ENCODE peak calls at places on chromosomes 12 and 14, in eight cellular contexts. V is endothelial cell of umbilical vein, T is neural progenitor cell, B is colonic mucosa, O is cardiac muscle cell, M is GM06990, L is BE2C, U is astrocyte. I is an unnamed sample. For H3K36me3, the result is how much of the 10 kb centered on the place peaks cover.

GRCh38 chr12:1318327-1319031 is 275.9 kb downstream of the FBXL14 start:
- DNase-seq in V (no peak), O (peak), B (peak), U (peak), T (peak), M (no peak), L (no peak), I (peak)

GRCh38 chr14:95156153-95156764 is 1.1 kb downstream of the DICER1 start:
- DNase-seq in T (peak), O (peak), V (peak), B (peak), U (peak), M (no peak), L (no peak), I (peak)

GRCh38 chr14:21521526-21521925 is 4.6 kb downstream of the SALL2 start:
- DNase-seq in V (no peak), O (peak), B (no peak), U (peak), L (no peak), T (no peak), M (no peak), I (no peak)

GRCh38 chr12:15477761-15478160 is 155.5 kb downstream of the PTPRO start:
- DNase-seq in M (no peak), O (no peak), L (peak), T (no peak), V (no peak), B (no peak), U (no peak), I (no peak)

GRCh38 chr14:91755560-91755959 is 23.7 kb upstream of the CATSPERB start:
- DNase-seq in V (no peak), B (peak), T (no peak), M (no peak), O (peak), L (no peak), U (peak), I (peak)

GRCh38 chr12:7100239-7100638 is 8.0 kb upstream of the C1R start:
- DNase-seq in L (no peak), B (no peak), U (no peak), T (no peak), M (no peak), V (no peak), O (no peak), I (no peak)

GRCh38 chr14:52086755-52087154 is 17.9 kb upstream of the NID2 start:
- DNase-seq in U (peak), V (no peak), L (no peak), B (no peak), O (peak), T (no peak), M (no peak), I (no peak)

GRCh38 chr14:101073598-101073965 is 170.1 kb upstream of the RTL1 start:
- DNase-seq in O (no peak), V (no peak), U (no peak), M (no peak), B (no peak), T (no peak), L (no peak), I (no peak)

GRCh38 chr14:84493779-84494178 is 1036.2 kb upstream of the FLRT2 start:
- DNase-seq in O (peak), V (no peak), M (no peak), U (peak), T (no peak), B (no peak), L (no peak), I (no peak)

GRCh38 chr14:64387232-64387737 is 868 bp upstream of the MTHFD1 start:
- DNase-seq in L (no peak), M (no peak), B (peak), T (peak), V (peak), U (peak), O (peak), I (peak)

GRCh38 chr14:99905121-99905520 is 111.9 kb downstream of the EML1 start:
- DNase-seq in O (no peak), V (no peak), B (no peak), U (no peak), L (no peak), T (no peak), M (no peak), I (no peak)

GRCh38 chr12:83573676-83574075 is 887.0 kb downstream of the TMTC2 start:
- DNase-seq in M (no peak), L (no peak), U (peak), O (peak), B (no peak), V (no peak), T (no peak), I (peak)

GRCh38 chr12:125650587-125650986 is 585.4 kb downstream of the AACS start:
- DNase-seq in O (no peak), L (no peak), U (no peak), T (no peak), V (no peak), B (no peak), M (no peak), I (no peak)

GRCh38 chr12:124233041-124233836 is 61.7 kb upstream of the RFLNA start:
- DNase-seq in U (peak), L (no peak), T (no peak), M (no peak), V (peak), O (peak), B (no peak), I (peak)

GRCh38 chr14:65255583-65256443 is 153.5 kb upstream of the MAX start:
- DNase-seq in B (peak), V (no peak), T (peak), U (no peak), O (no peak), M (no peak), L (peak), I (peak)

GRCh38 chr12:40622246-40622838 is 69.9 kb upstream of the CNTN1 start:
- DNase-seq in U (peak), V (peak), T (peak), L (peak), B (peak), O (peak), M (peak), I (peak)

GRCh38 chr12:9052610-9053009 is 63.1 kb downstream of the A2M start:
- DNase-seq in L (no peak), O (no peak), T (no peak), V (no peak), B (no peak), M (no peak), U (no peak), I (no peak)

GRCh38 chr14:61475316-61475715 is 153.9 kb downstream of the PRKCH start:
- DNase-seq in U (peak), T (peak), V (peak), L (no peak), O (peak), M (no peak), B (no peak), I (peak)

GRCh38 chr12:92912052-92912451 is 17.0 kb downstream of the EEA1 start:
- DNase-seq in M (peak), O (no peak), V (no peak), B (no peak), T (no peak), U (peak), L (no peak), I (peak)

GRCh38 chr12:16619537-16619936 is 13.6 kb upstream of the LMO3 start:
- DNase-seq in L (no peak), V (no peak), B (no peak), M (no peak), T (no peak), U (no peak), O (no peak), I (no peak)

GRCh38 chr12:62684586-62685295 is 218.1 kb downstream of the MON2 start:
- DNase-seq in T (no peak), U (no peak), M (no peak), B (peak), L (no peak), O (peak), V (no peak), I (no peak)

GRCh38 chr12:106445981-106446380 is 88.4 kb downstream of the POLR3B start:
- DNase-seq in V (no peak), M (no peak), O (no peak), B (no peak), L (no peak), U (no peak), T (peak), I (no peak)

GRCh38 chr12:114408881-114409795 is 3.2 kb upstream of the TBX5 start:
- DNase-seq in M (no peak), B (no peak), V (no peak), O (peak), T (peak), U (no peak), L (no peak), I (no peak)

GRCh38 chr14:61145258-61145902 is 135.8 kb downstream of the TMEM30B start:
- DNase-seq in V (no peak), U (peak), O (peak), T (no peak), L (peak), B (no peak), M (no peak), I (peak)

GRCh38 chr12:44876554-44877275 is 600 bp upstream of the NELL2 start:
- DNase-seq in T (peak), B (peak), L (peak), V (no peak), U (peak), M (peak), O (peak), I (no peak)

GRCh38 chr14:31410048-31410654 is 10.2 kb downstream of the HEATR5A start:
- DNase-seq in O (no peak), M (no peak), T (peak), U (no peak), B (no peak), V (no peak), L (no peak), I (no peak)

GRCh38 chr12:68089101-68089500 is 70.4 kb downstream of the IFNG start:
- DNase-seq in M (no peak), O (no peak), V (no peak), B (no peak), T (no peak), L (no peak), U (no peak), I (no peak)

GRCh38 chr12:89349814-89350213 is 2.5 kb downstream of the DUSP6 start:
- DNase-seq in M (no peak), V (peak), L (peak), O (peak), B (peak), T (peak), U (peak), I (peak)

GRCh38 chr12:95492462-95492861 is 18.5 kb downstream of the METAP2 start:
- DNase-seq in U (no peak), B (no peak), O (no peak), M (no peak), L (no peak), V (no peak), T (no peak), I (no peak)

GRCh38 chr12:25373396-25373795 is 122.7 kb upstream of the KRAS start:
- DNase-seq in T (no peak), M (no peak), B (no peak), O (no peak), U (no peak), V (no peak), L (no peak), I (no peak)

GRCh38 chr12:22855456-22855855 is 230.5 kb downstream of the ETNK1 start:
- DNase-seq in O (no peak), V (no peak), U (no peak), B (no peak), M (no peak), L (no peak), T (no peak), I (no peak)

GRCh38 chr14:68952544-68953535 is 26.3 kb downstream of the ACTN1 start:
- DNase-seq in L (peak), B (no peak), O (peak), M (no peak), V (no peak), U (peak), T (no peak), I (no peak)

GRCh38 chr14:47454025-47454424 is 221.4 kb downstream of the MDGA2 start:
- DNase-seq in T (no peak), L (no peak), M (no peak), B (no peak), V (no peak), U (no peak), O (no peak), I (no peak)

GRCh38 chr14:22084393-22085281 is 411.0 kb upstream of the OR4E1 start:
- DNase-seq in L (no peak), V (peak), O (peak), M (peak), B (peak), U (peak), T (peak), I (peak)

DNA sequence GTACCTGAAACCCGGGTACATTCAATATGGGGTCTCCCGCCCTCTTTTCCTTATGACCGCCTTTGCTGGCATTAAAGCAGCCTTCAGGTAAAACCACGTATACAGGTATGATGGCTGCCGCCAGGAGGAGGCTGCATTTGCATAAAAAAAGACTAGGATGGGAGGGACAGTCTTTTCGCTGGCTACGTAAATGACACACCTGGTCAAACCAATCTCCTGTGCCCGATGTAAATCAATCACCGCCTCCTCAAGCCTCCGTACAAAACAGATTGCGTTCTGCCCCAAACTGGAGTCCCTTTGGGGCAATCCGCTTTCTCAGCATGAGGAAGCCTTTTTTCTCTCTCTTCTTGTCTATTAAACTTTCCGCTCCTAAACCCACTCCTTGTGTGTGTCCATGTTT is 8.1 kb upstream of the ALDH1L2 start:
- DNase-seq in L (no peak), B (peak), T (peak), V (no peak), M (no peak), U (no peak), O (no peak), I (peak)
- H3K4me3 ChIP-seq in L (no peak), B (no peak), T (peak), V (no peak), M (no peak), U (no peak), O (no peak), I (peak)

GRCh38 chr14:55245657-55246268 is 25.5 kb upstream of the FBXO34 start:
- DNase-seq in B (peak), O (peak), T (peak), V (peak), U (no peak), M (no peak), L (peak), I (peak)
- TF ChIP-seq CTCF in B (peak), O (peak), T (peak), V (peak), U (peak), M (peak), L (peak), I (peak)

DNA sequence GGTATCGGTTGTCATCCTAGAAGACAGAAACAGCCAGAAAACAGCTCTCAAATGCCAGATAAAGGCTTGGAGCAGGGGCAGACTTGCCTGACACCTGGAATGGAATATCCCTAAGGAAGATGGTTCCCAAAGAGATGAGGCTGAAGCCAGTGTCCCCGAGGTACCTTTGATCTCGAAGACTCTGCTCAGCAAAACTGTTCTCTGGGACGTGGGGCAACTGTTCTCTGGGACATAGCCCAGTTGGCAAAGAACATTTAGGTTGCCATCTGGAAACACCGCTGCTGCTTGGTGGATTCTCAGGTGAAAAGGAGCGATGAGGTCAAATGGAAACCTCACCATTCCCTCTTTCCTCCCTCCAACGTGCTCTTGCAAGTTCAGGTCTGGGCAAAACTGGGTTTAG is 27.9 kb upstream of the FBXO21 start:
- DNase-seq in V (no peak), M (no peak), U (no peak), B (no peak), L (no peak), T (no peak), O (no peak), I (no peak)
- H3K36me3 ChIP-seq in V (under half), M (under half), U (under half), B (under half), L (under half), T (under half), O (under half), I (under half)

GRCh38 chr14:49584058-49584457 is 2.1 kb downstream of the RPS29 start:
- DNase-seq in B (no peak), O (no peak), T (no peak), V (no peak), M (no peak), L (no peak), U (no peak), I (no peak)

GRCh38 chr14:49582211-49582977 is 3.8 kb downstream of the RPS29 start:
- DNase-seq in V (no peak), T (no peak), M (no peak), U (no peak), O (no peak), B (no peak), L (no peak), I (no peak)

GRCh38 chr14:49581209-49581960 is 4.8 kb downstream of the RPS29 start:
- DNase-seq in V (no peak), U (no peak), L (no peak), T (no peak), B (no peak), M (no peak), O (no peak), I (no peak)

GRCh38 chr14:49581961-49582210 is 4.3 kb downstream of the RPS29 start:
- DNase-seq in V (no peak), B (no peak), O (no peak), M (no peak), T (no peak), L (no peak), U (no peak), I (no peak)

GRCh38 chr14:49583629-49584028 is 2.6 kb downstream of the RPS29 start:
- DNase-seq in U (no peak), M (no peak), O (no peak), T (no peak), L (no peak), V (no peak), B (no peak), I (no peak)
- H3K4me3 ChIP-seq in U (peak), M (peak), O (no peak), T (peak), L (peak), V (no peak), B (peak), I (no peak)

GRCh38 chr14:39592390-39592789 is 160.2 kb upstream of the FBXO33 start:
- DNase-seq in O (no peak), T (no peak), B (no peak), M (no peak), L (no peak), V (no peak), U (no peak), I (no peak)
- TF ChIP-seq CTCF in O (no peak), T (no peak), B (no peak), M (no peak), L (no peak), V (no peak), U (no peak), I (no peak)

I was measured in bronchial epithelial cell.